ENCODE peak calls at places on chromosome 14, in ten cellular contexts. O, Q, R, U, P, C, Y, L, V and S are unnamed samples.

GRCh38 chr14:56219666-56220413 is 101.6 kb downstream of the PELI2 start:
- DNase-seq in O (no peak), Q (no peak), R (no peak), U (no peak), P (no peak), C (no peak), Y (peak; percentile 68), L (no peak), V (no peak), S (no peak)

GRCh38 chr14:49933704-49934103 is 40.8 kb downstream of the ARF6 start:
- DNase-seq in O (no peak), Q (no peak), R (no peak), U (no peak), P (no peak), C (no peak), Y (no peak), L (no peak), V (no peak), S (no peak)

GRCh38 chr14:96095581-96096476 is 56.7 kb downstream of the C14orf132 start:
- DNase-seq in O (no peak), Q (no peak), R (no peak), U (peak; percentile 49), P (no peak), C (peak; percentile 65), Y (no peak), L (peak; percentile 19), V (peak; percentile 76), S (no peak)

GRCh38 chr14:60561845-60562746 is 53.1 kb downstream of the SIX6 start:
- DNase-seq in O (peak; percentile 2), Q (peak; percentile 5), R (no peak), U (peak; percentile 16), P (peak; percentile 13), C (peak; percentile 61), Y (peak; percentile 52), L (peak; percentile 60), V (peak; percentile 66), S (no peak)

GRCh38 chr14:55914771-55915170 is 203.4 kb upstream of the PELI2 start:
- DNase-seq in O (no peak), Q (no peak), R (no peak), U (no peak), P (no peak), C (no peak), Y (no peak), L (no peak), V (no peak), S (no peak)

GRCh38 chr14:100902295-100902694 is 1.2 kb downstream of the RTL1 start:
- DNase-seq in O (no peak), Q (no peak), R (no peak), U (no peak), P (no peak), C (no peak), Y (no peak), L (no peak), V (no peak), S (no peak)

GRCh38 chr14:93648440-93649168 is 139.7 kb downstream of the PRIMA1 start:
- DNase-seq in O (peak; percentile 6), Q (peak; percentile 13), R (no peak), U (peak; percentile 21), P (no peak), C (peak; percentile 6), Y (no peak), L (no peak), V (peak; percentile 3), S (no peak)

GRCh38 chr14:68292467-68293334 is 473.1 kb downstream of the RAD51B start:
- DNase-seq in O (no peak), Q (no peak), R (no peak), U (no peak), P (no peak), C (no peak), Y (no peak), L (no peak), V (no peak), S (no peak)

GRCh38 chr14:75191100-75191499 is 14.7 kb upstream of the TMED10 start:
- DNase-seq in O (no peak), Q (no peak), R (no peak), U (no peak), P (peak; percentile 36), C (peak; percentile 5), Y (no peak), L (no peak), V (no peak), S (no peak)

GRCh38 chr14:92353447-92353846 is 30.5 kb downstream of the SLC24A4 start:
- DNase-seq in O (no peak), Q (no peak), R (no peak), U (no peak), P (no peak), C (no peak), Y (no peak), L (no peak), V (no peak), S (no peak)

GRCh38 chr14:96589577-96589976 is 87.4 kb downstream of the PAPOLA start:
- DNase-seq in O (no peak), Q (no peak), R (no peak), U (no peak), P (no peak), C (no peak), Y (no peak), L (no peak), V (no peak), S (no peak)

GRCh38 chr14:99430491-99430890 is 50.2 kb downstream of the SETD3 start:
- DNase-seq in O (peak; percentile 26), Q (peak; percentile 17), R (no peak), U (no peak), P (peak; percentile 26), C (no peak), Y (no peak), L (no peak), V (no peak), S (no peak)

GRCh38 chr14:96762650-96763049 is 34.5 kb upstream of the VRK1 start:
- DNase-seq in O (no peak), Q (no peak), R (peak; percentile 21), U (peak; percentile 27), P (no peak), C (peak; percentile 81), Y (peak; percentile 32), L (no peak), V (peak; percentile 64), S (no peak)

GRCh38 chr14:23364604-23365352 is at the start of gene EFS:
- DNase-seq in O (no peak), Q (no peak), R (no peak), U (no peak), P (peak; percentile 49), C (peak; percentile 61), Y (no peak), L (peak; percentile 68), V (no peak), S (no peak)

GRCh38 chr14:34254596-34254995 is 207.4 kb downstream of the SPTSSA start:
- DNase-seq in O (no peak), Q (no peak), R (no peak), U (no peak), P (no peak), C (no peak), Y (no peak), L (no peak), V (no peak), S (no peak)

GRCh38 chr14:85527458-85527857 is 2.5 kb upstream of the FLRT2 start:
- DNase-seq in O (no peak), Q (no peak), R (no peak), U (no peak), P (no peak), C (no peak), Y (no peak), L (no peak), V (no peak), S (no peak)

GRCh38 chr14:56482306-56482705 is 97.3 kb upstream of the TMEM260 start:
- DNase-seq in O (no peak), Q (no peak), R (no peak), U (no peak), P (no peak), C (no peak), Y (no peak), L (no peak), V (peak; percentile 19), S (no peak)

GRCh38 chr14:91805659-91806058 is 61.7 kb downstream of the TC2N start:
- DNase-seq in O (no peak), Q (no peak), R (no peak), U (no peak), P (no peak), C (no peak), Y (no peak), L (no peak), V (no peak), S (no peak)